ENCODE peak calls at places on chromosomes 3 and 15, in ten cellular contexts. One of them, this sample, is unnamed.

GRCh38 chr15:89179966-89180875 is 41.2 kb downstream of the RLBP1 start:
- DNase-seq in IMR-90: peak; percentile 32
- DNase-seq in ovary: no peak
- DNase-seq in cardiac muscle cell: peak; percentile 36
- DNase-seq in sigmoid colon: no peak
- DNase-seq in lung: no peak
- DNase-seq in neural progenitor cell: no peak
- DNase-seq in body of pancreas: no peak
- DNase-seq in stomach: no peak
- DNase-seq in Caco-2: no peak
- DNase-seq in this sample: no peak

GRCh38 chr3:172357850-172358754 is 90.2 kb downstream of the GHSR start:
- DNase-seq in IMR-90: peak; percentile 24
- DNase-seq in ovary: no peak
- DNase-seq in cardiac muscle cell: peak; percentile 49
- DNase-seq in sigmoid colon: no peak
- DNase-seq in lung: no peak
- DNase-seq in neural progenitor cell: no peak
- DNase-seq in body of pancreas: no peak
- DNase-seq in stomach: no peak
- DNase-seq in Caco-2: no peak
- DNase-seq in this sample: no peak

GRCh38 chr3:50405249-50405648 is 45.9 kb upstream of the TMEM115 start:
- DNase-seq in IMR-90: peak; percentile 10
- DNase-seq in ovary: no peak
- DNase-seq in cardiac muscle cell: peak; percentile 29
- DNase-seq in sigmoid colon: no peak
- DNase-seq in lung: no peak
- DNase-seq in neural progenitor cell: peak; percentile 86
- DNase-seq in body of pancreas: no peak
- DNase-seq in stomach: no peak
- DNase-seq in Caco-2: peak; percentile 56
- DNase-seq in this sample: no peak

GRCh38 chr3:161349529-161350278 is 21.6 kb downstream of the SPTSSB start:
- DNase-seq in IMR-90: peak; percentile 76
- DNase-seq in ovary: no peak
- DNase-seq in cardiac muscle cell: peak; percentile 89
- DNase-seq in sigmoid colon: no peak
- DNase-seq in lung: no peak
- DNase-seq in neural progenitor cell: no peak
- DNase-seq in body of pancreas: no peak
- DNase-seq in stomach: no peak
- DNase-seq in Caco-2: no peak
- DNase-seq in this sample: no peak

GRCh38 chr3:100030346-100030745 is 84.0 kb downstream of the FILIP1L start:
- DNase-seq in IMR-90: peak; percentile 53
- DNase-seq in ovary: no peak
- DNase-seq in cardiac muscle cell: no peak
- DNase-seq in sigmoid colon: no peak
- DNase-seq in lung: no peak
- DNase-seq in neural progenitor cell: no peak
- DNase-seq in body of pancreas: no peak
- DNase-seq in stomach: no peak
- DNase-seq in Caco-2: no peak
- DNase-seq in this sample: no peak

GRCh38 chr15:94206463-94207167 is 24.7 kb upstream of the MCTP2 start:
- DNase-seq in IMR-90: peak; percentile 89
- DNase-seq in ovary: no peak
- DNase-seq in cardiac muscle cell: no peak
- DNase-seq in sigmoid colon: no peak
- DNase-seq in lung: no peak
- DNase-seq in neural progenitor cell: no peak
- DNase-seq in body of pancreas: no peak
- DNase-seq in stomach: no peak
- DNase-seq in Caco-2: no peak
- DNase-seq in this sample: no peak

GRCh38 chr15:73751481-73751880 is 1.7 kb downstream of the INSYN1 start:
- DNase-seq in IMR-90: no peak
- DNase-seq in ovary: no peak
- DNase-seq in cardiac muscle cell: no peak
- DNase-seq in sigmoid colon: no peak
- DNase-seq in lung: no peak
- DNase-seq in neural progenitor cell: no peak
- DNase-seq in body of pancreas: no peak
- DNase-seq in stomach: no peak
- DNase-seq in Caco-2: no peak
- DNase-seq in this sample: no peak

GRCh38 chr15:39139431-39140059 is 441.3 kb upstream of the THBS1 start:
- DNase-seq in IMR-90: no peak
- DNase-seq in ovary: no peak
- DNase-seq in cardiac muscle cell: no peak
- DNase-seq in sigmoid colon: no peak
- DNase-seq in lung: no peak
- DNase-seq in neural progenitor cell: no peak
- DNase-seq in body of pancreas: no peak
- DNase-seq in stomach: no peak
- DNase-seq in Caco-2: no peak
- DNase-seq in this sample: no peak

GRCh38 chr3:142028174-142028833 is 121.0 kb downstream of the TFDP2 start:
- DNase-seq in IMR-90: peak; percentile 90
- DNase-seq in ovary: no peak
- DNase-seq in cardiac muscle cell: peak; percentile 86
- DNase-seq in sigmoid colon: no peak
- DNase-seq in lung: no peak
- DNase-seq in neural progenitor cell: peak; percentile 83
- DNase-seq in body of pancreas: peak; percentile 20
- DNase-seq in stomach: no peak
- DNase-seq in Caco-2: peak; percentile 23
- DNase-seq in this sample: peak; percentile 49

GRCh38 chr3:70308760-70309159 is 3.7 kb downstream of the MDFIC2 start:
- DNase-seq in IMR-90: peak; percentile 25
- DNase-seq in ovary: no peak
- DNase-seq in cardiac muscle cell: peak; percentile 12
- DNase-seq in sigmoid colon: no peak
- DNase-seq in lung: no peak
- DNase-seq in neural progenitor cell: peak; percentile 48
- DNase-seq in body of pancreas: no peak
- DNase-seq in stomach: no peak
- DNase-seq in Caco-2: peak; percentile 25
- DNase-seq in this sample: peak; percentile 11

GRCh38 chr3:88188436-88188835 is 38.7 kb downstream of the C3orf38 start:
- DNase-seq in IMR-90: no peak
- DNase-seq in ovary: no peak
- DNase-seq in cardiac muscle cell: peak; percentile 33
- DNase-seq in sigmoid colon: no peak
- DNase-seq in lung: no peak
- DNase-seq in neural progenitor cell: no peak
- DNase-seq in body of pancreas: no peak
- DNase-seq in stomach: no peak
- DNase-seq in Caco-2: no peak
- DNase-seq in this sample: peak; percentile 7

GRCh38 chr3:139339219-139339906 is 4.5 kb upstream of the MRPS22 start:
- DNase-seq in IMR-90: peak; percentile 6
- DNase-seq in ovary: no peak
- DNase-seq in cardiac muscle cell: peak; percentile 19
- DNase-seq in sigmoid colon: no peak
- DNase-seq in lung: no peak
- DNase-seq in neural progenitor cell: no peak
- DNase-seq in body of pancreas: no peak
- DNase-seq in stomach: no peak
- DNase-seq in Caco-2: no peak
- DNase-seq in this sample: no peak

DNA sequence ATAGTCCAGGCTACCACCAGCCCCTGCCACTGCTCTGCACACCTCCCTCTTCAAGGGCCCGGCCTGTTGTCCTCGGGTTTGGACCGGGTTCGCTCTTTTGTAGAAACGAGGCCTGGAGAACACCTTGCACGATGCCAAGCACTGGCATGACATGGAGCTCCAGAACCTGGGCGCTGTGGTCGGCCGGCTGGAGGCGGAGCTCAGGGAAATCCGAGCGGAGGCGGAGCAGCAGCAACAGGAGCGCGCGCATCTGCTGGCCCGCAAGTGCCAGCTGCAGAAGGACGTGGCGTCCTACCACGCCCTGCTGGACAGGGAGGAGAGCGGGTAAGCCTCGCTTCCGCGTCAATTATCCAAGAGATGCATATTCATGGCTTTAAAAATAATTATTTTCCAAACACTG is 72.4 kb downstream of the BFSP2 start:
- DNase-seq in IMR-90: no peak
- DNase-seq in ovary: peak; percentile 51
- DNase-seq in cardiac muscle cell: peak; percentile 20
- DNase-seq in sigmoid colon: no peak
- DNase-seq in lung: no peak
- DNase-seq in neural progenitor cell: peak; percentile 71
- DNase-seq in body of pancreas: peak; percentile 41
- DNase-seq in stomach: no peak
- DNase-seq in Caco-2: no peak
- DNase-seq in this sample: no peak
- H3K4me1 ChIP-seq in IMR-90: peaks cover 13% of the 10 kb centered on the region
- H3K4me1 ChIP-seq in ovary: peaks cover 5% of the 10 kb centered on the region
- H3K4me1 ChIP-seq in cardiac muscle cell: no peaks in the 10 kb centered on the region
- H3K4me1 ChIP-seq in sigmoid colon: no peaks in the 10 kb centered on the region
- H3K4me1 ChIP-seq in lung: peaks cover 4% of the 10 kb centered on the region
- H3K4me1 ChIP-seq in neural progenitor cell: peaks cover 71% of the 10 kb centered on the region
- H3K4me1 ChIP-seq in body of pancreas: peaks cover 26% of the 10 kb centered on the region
- H3K4me1 ChIP-seq in stomach: no peaks in the 10 kb centered on the region
- H3K4me1 ChIP-seq in Caco-2: peaks cover 62% of the 10 kb centered on the region
- H3K4me1 ChIP-seq in this sample: no peaks in the 10 kb centered on the region

GRCh38 chr3:66411436-66411835 is 89.4 kb downstream of the LRIG1 start:
- DNase-seq in IMR-90: no peak
- DNase-seq in ovary: no peak
- DNase-seq in cardiac muscle cell: no peak
- DNase-seq in sigmoid colon: peak; percentile 68
- DNase-seq in lung: no peak
- DNase-seq in neural progenitor cell: no peak
- DNase-seq in body of pancreas: no peak
- DNase-seq in stomach: no peak
- DNase-seq in Caco-2: no peak
- DNase-seq in this sample: no peak
- H3K4me1 ChIP-seq in IMR-90: peaks cover 17% of the 10 kb centered on the region
- H3K4me1 ChIP-seq in ovary: peaks cover 18% of the 10 kb centered on the region
- H3K4me1 ChIP-seq in cardiac muscle cell: peaks cover 27% of the 10 kb centered on the region
- H3K4me1 ChIP-seq in sigmoid colon: no peaks in the 10 kb centered on the region
- H3K4me1 ChIP-seq in lung: peaks cover 4% of the 10 kb centered on the region
- H3K4me1 ChIP-seq in neural progenitor cell: peaks cover 14% of the 10 kb centered on the region
- H3K4me1 ChIP-seq in body of pancreas: peaks cover 23% of the 10 kb centered on the region
- H3K4me1 ChIP-seq in stomach: peaks cover 27% of the 10 kb centered on the region
- H3K4me1 ChIP-seq in Caco-2: peaks cover 12% of the 10 kb centered on the region
- H3K4me1 ChIP-seq in this sample: no peaks in the 10 kb centered on the region

GRCh38 chr3:25472747-25473146 is 44.7 kb downstream of the RARB start:
- DNase-seq in IMR-90: no peak
- DNase-seq in ovary: no peak
- DNase-seq in cardiac muscle cell: no peak
- DNase-seq in sigmoid colon: no peak
- DNase-seq in lung: no peak
- DNase-seq in neural progenitor cell: no peak
- DNase-seq in body of pancreas: no peak
- DNase-seq in stomach: no peak
- DNase-seq in Caco-2: no peak
- DNase-seq in this sample: peak; percentile 33
- H3K4me1 ChIP-seq in IMR-90: no peaks in the 10 kb centered on the region
- H3K4me1 ChIP-seq in ovary: peaks cover 4% of the 10 kb centered on the region
- H3K4me1 ChIP-seq in cardiac muscle cell: peaks cover 63% of the 10 kb centered on the region
- H3K4me1 ChIP-seq in sigmoid colon: no peaks in the 10 kb centered on the region
- H3K4me1 ChIP-seq in lung: peaks cover 46% of the 10 kb centered on the region
- H3K4me1 ChIP-seq in neural progenitor cell: peaks cover 11% of the 10 kb centered on the region
- H3K4me1 ChIP-seq in body of pancreas: peaks cover 6% of the 10 kb centered on the region
- H3K4me1 ChIP-seq in stomach: no peaks in the 10 kb centered on the region
- H3K4me1 ChIP-seq in Caco-2: no peaks in the 10 kb centered on the region
- H3K4me1 ChIP-seq in this sample: peaks cover 44% of the 10 kb centered on the region

DNA sequence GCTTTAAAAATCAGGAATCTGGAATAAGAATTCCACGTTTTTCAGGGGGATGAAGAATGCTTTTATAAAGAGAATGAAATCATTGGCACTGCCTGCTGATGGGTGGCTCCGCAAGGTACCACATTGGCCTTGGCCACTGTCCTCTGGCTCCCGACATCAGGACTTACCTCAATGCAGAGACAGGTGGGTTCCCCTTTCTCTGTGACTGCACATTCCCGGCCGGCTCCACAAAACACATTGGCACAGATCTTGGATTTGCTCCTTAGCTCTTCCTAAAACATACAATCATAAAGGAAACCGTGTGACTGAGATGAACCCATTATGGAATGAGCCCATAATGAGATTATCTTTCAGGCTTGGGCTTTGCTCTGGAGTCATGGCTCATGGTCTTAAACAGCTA is 35.0 kb downstream of the FSTL1 start:
- DNase-seq in IMR-90: no peak
- DNase-seq in ovary: no peak
- DNase-seq in cardiac muscle cell: no peak
- DNase-seq in sigmoid colon: no peak
- DNase-seq in lung: no peak
- DNase-seq in neural progenitor cell: no peak
- DNase-seq in body of pancreas: no peak
- DNase-seq in stomach: no peak
- DNase-seq in Caco-2: no peak
- DNase-seq in this sample: no peak
- H3K4me1 ChIP-seq in IMR-90: peaks cover 27% of the 10 kb centered on the region
- H3K4me1 ChIP-seq in ovary: peaks cover 12% of the 10 kb centered on the region
- H3K4me1 ChIP-seq in cardiac muscle cell: peaks cover 24% of the 10 kb centered on the region
- H3K4me1 ChIP-seq in sigmoid colon: no peaks in the 10 kb centered on the region
- H3K4me1 ChIP-seq in lung: peaks cover 17% of the 10 kb centered on the region
- H3K4me1 ChIP-seq in neural progenitor cell: peaks cover 23% of the 10 kb centered on the region
- H3K4me1 ChIP-seq in body of pancreas: peaks cover 22% of the 10 kb centered on the region
- H3K4me1 ChIP-seq in stomach: peaks cover 10% of the 10 kb centered on the region
- H3K4me1 ChIP-seq in Caco-2: peaks cover 14% of the 10 kb centered on the region
- H3K4me1 ChIP-seq in this sample: peaks cover 23% of the 10 kb centered on the region

DNA sequence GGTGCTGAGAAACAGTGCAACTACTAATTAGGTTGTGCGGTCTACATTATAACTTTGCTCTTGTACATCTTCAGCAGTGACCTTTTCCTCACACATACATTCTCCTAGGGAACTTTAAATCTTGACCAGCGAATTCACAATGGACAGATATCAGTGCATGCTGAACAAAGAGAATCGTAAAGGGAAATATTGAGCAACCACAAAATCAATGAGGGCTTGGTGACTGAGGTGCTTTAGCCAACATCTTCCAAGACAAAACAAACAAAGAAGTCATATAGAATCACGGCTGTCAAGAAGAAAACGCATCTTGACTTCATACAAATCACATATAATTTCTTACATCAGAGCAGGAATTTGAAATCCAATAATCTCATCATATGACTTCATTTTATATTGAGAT is 1022.0 kb downstream of the ROBO1 start:
- DNase-seq in IMR-90: no peak
- DNase-seq in ovary: no peak
- DNase-seq in cardiac muscle cell: no peak
- DNase-seq in sigmoid colon: no peak
- DNase-seq in lung: no peak
- DNase-seq in neural progenitor cell: no peak
- DNase-seq in body of pancreas: no peak
- DNase-seq in stomach: no peak
- DNase-seq in Caco-2: no peak
- DNase-seq in this sample: no peak
- H3K4me1 ChIP-seq in IMR-90: no peaks in the 10 kb centered on the region
- H3K4me1 ChIP-seq in ovary: no peaks in the 10 kb centered on the region
- H3K4me1 ChIP-seq in cardiac muscle cell: no peaks in the 10 kb centered on the region
- H3K4me1 ChIP-seq in sigmoid colon: no peaks in the 10 kb centered on the region
- H3K4me1 ChIP-seq in lung: no peaks in the 10 kb centered on the region
- H3K4me1 ChIP-seq in neural progenitor cell: no peaks in the 10 kb centered on the region
- H3K4me1 ChIP-seq in body of pancreas: no peaks in the 10 kb centered on the region
- H3K4me1 ChIP-seq in stomach: no peaks in the 10 kb centered on the region
- H3K4me1 ChIP-seq in Caco-2: no peaks in the 10 kb centered on the region
- H3K4me1 ChIP-seq in this sample: no peaks in the 10 kb centered on the region